ENCODE peak calls at places on chromosomes 4 and X, in five cellular contexts. One of them, this sample, is unnamed. For H3K27me3, the result is how much of the 10 kb centered on the place peaks cover.

GRCh38 chr4:17336524-17336941 is 175.4 kb downstream of the QDPR start:
- DNase-seq in endothelial cell of umbilical vein: peak
- DNase-seq in brain microvascular endothelial cell: no peak
- DNase-seq in upper lobe of right lung: no peak
- DNase-seq in suprapubic skin: peak
- DNase-seq in this sample: no peak

GRCh38 chrX:49202022-49202421 is 2.0 kb upstream of the SYP start:
- DNase-seq in endothelial cell of umbilical vein: no peak
- DNase-seq in brain microvascular endothelial cell: no peak
- DNase-seq in upper lobe of right lung: no peak
- DNase-seq in suprapubic skin: no peak
- DNase-seq in this sample: no peak

GRCh38 chrX:38052096-38052495 is 45.7 kb downstream of the SYTL5 start:
- DNase-seq in endothelial cell of umbilical vein: peak
- DNase-seq in brain microvascular endothelial cell: peak
- DNase-seq in upper lobe of right lung: no peak
- DNase-seq in suprapubic skin: no peak
- DNase-seq in this sample: peak

GRCh38 chr4:170374770-170375169 is 285.0 kb upstream of the AADAT start:
- DNase-seq in endothelial cell of umbilical vein: no peak
- DNase-seq in brain microvascular endothelial cell: peak
- DNase-seq in upper lobe of right lung: no peak
- DNase-seq in suprapubic skin: no peak
- DNase-seq in this sample: peak

GRCh38 chrX:71669492-71669891 is 2.1 kb downstream of the LOC101059915 start:
- DNase-seq in endothelial cell of umbilical vein: no peak
- DNase-seq in brain microvascular endothelial cell: no peak
- DNase-seq in upper lobe of right lung: peak
- DNase-seq in suprapubic skin: no peak
- DNase-seq in this sample: no peak

GRCh38 chr4:86927843-86928395 is 6.9 kb upstream of the AFF1 start:
- DNase-seq in endothelial cell of umbilical vein: peak
- DNase-seq in brain microvascular endothelial cell: peak
- DNase-seq in upper lobe of right lung: no peak
- DNase-seq in suprapubic skin: peak
- DNase-seq in this sample: no peak

GRCh38 chr4:75248770-75249467 is 265.3 kb downstream of the RCHY1 start:
- DNase-seq in endothelial cell of umbilical vein: peak
- DNase-seq in brain microvascular endothelial cell: peak
- DNase-seq in upper lobe of right lung: no peak
- DNase-seq in suprapubic skin: no peak
- DNase-seq in this sample: peak

GRCh38 chrX:17328837-17329236 is 46.2 kb upstream of the NHS start:
- DNase-seq in endothelial cell of umbilical vein: no peak
- DNase-seq in brain microvascular endothelial cell: no peak
- DNase-seq in upper lobe of right lung: no peak
- DNase-seq in suprapubic skin: no peak
- DNase-seq in this sample: no peak

GRCh38 chr4:113468165-113469022 is 293.1 kb downstream of the CAMK2D start:
- DNase-seq in endothelial cell of umbilical vein: peak
- DNase-seq in brain microvascular endothelial cell: peak
- DNase-seq in upper lobe of right lung: peak
- DNase-seq in suprapubic skin: peak
- DNase-seq in this sample: peak

GRCh38 chr4:112523008-112523440 is 7.0 kb upstream of the NEUROG2 start:
- DNase-seq in endothelial cell of umbilical vein: peak
- DNase-seq in brain microvascular endothelial cell: peak
- DNase-seq in upper lobe of right lung: no peak
- DNase-seq in suprapubic skin: no peak
- DNase-seq in this sample: peak

GRCh38 chr4:119337010-119337409 is 15.1 kb upstream of the FABP2 start:
- DNase-seq in endothelial cell of umbilical vein: peak
- DNase-seq in brain microvascular endothelial cell: no peak
- DNase-seq in upper lobe of right lung: no peak
- DNase-seq in suprapubic skin: no peak
- DNase-seq in this sample: peak

GRCh38 chr4:100189820-100190642 is at the start of gene DDIT4L:
- DNase-seq in endothelial cell of umbilical vein: peak
- DNase-seq in brain microvascular endothelial cell: no peak
- DNase-seq in upper lobe of right lung: peak
- DNase-seq in suprapubic skin: peak
- DNase-seq in this sample: peak

GRCh38 chr4:104915864-104916263 is 230.8 kb upstream of the TET2 start:
- DNase-seq in endothelial cell of umbilical vein: no peak
- DNase-seq in brain microvascular endothelial cell: no peak
- DNase-seq in upper lobe of right lung: no peak
- DNase-seq in suprapubic skin: no peak
- DNase-seq in this sample: no peak

GRCh38 chr4:165326831-165327210 is 648 bp upstream of the MSMO1 start:
- DNase-seq in endothelial cell of umbilical vein: no peak
- DNase-seq in brain microvascular endothelial cell: peak
- DNase-seq in upper lobe of right lung: no peak
- DNase-seq in suprapubic skin: no peak
- DNase-seq in this sample: peak

GRCh38 chr4:26083987-26084386 is 170.0 kb downstream of the SMIM20 start:
- DNase-seq in endothelial cell of umbilical vein: no peak
- DNase-seq in brain microvascular endothelial cell: peak
- DNase-seq in upper lobe of right lung: no peak
- DNase-seq in suprapubic skin: no peak
- DNase-seq in this sample: peak

GRCh38 chr4:1895971-1896657 is 24.9 kb downstream of the NSD2 start:
- DNase-seq in endothelial cell of umbilical vein: no peak
- DNase-seq in brain microvascular endothelial cell: no peak
- DNase-seq in upper lobe of right lung: peak
- DNase-seq in suprapubic skin: no peak
- DNase-seq in this sample: no peak

GRCh38 chrX:40061871-40062524 is 35.8 kb downstream of the BCOR start:
- DNase-seq in endothelial cell of umbilical vein: no peak
- DNase-seq in brain microvascular endothelial cell: no peak
- DNase-seq in upper lobe of right lung: no peak
- DNase-seq in suprapubic skin: no peak
- DNase-seq in this sample: peak

GRCh38 chr4:168645933-168646768 is 149.3 kb downstream of the PALLD start:
- DNase-seq in endothelial cell of umbilical vein: no peak
- DNase-seq in brain microvascular endothelial cell: no peak
- DNase-seq in upper lobe of right lung: no peak
- DNase-seq in suprapubic skin: no peak
- DNase-seq in this sample: no peak

DNA sequence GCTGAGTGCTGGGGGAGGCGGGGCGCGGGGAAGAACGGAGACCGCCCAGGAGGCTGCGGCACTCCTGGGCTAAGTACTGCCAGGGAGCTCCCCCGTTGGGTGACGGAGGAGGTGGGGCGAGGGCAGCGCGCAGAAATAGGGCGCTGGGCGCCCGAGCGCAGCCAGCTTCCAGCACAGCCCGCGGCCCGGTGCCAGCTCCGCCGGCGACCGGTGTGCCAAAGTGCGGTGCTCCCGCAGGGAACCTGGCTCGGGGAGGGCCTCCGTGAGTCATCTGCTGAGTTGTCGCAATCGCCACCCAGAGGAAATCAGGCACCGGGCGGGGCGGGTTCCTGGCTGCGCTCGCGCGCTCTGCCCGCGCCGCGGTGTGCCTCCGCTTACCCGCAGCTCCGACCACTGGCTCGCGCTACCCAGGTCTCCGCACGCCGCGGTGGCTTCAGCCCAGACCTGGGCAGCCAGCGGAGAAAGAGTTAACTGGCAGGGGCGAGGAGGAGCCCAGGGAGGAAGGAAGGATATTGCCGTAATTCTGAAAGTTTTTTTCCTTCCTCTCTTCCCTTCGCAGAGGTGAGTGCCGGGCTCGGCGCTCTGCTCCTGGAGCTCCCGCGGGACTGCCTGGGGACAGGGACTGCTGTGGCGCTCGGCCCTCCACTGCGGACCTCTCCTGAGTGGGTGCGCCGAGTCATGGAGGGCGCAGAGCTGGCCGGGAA is at the start of gene GPAT3:
- DNase-seq in endothelial cell of umbilical vein: peak
- DNase-seq in brain microvascular endothelial cell: peak
- DNase-seq in upper lobe of right lung: peak
- DNase-seq in suprapubic skin: peak
- DNase-seq in this sample: peak
- H3K27me3 ChIP-seq in endothelial cell of umbilical vein: under half
- H3K27me3 ChIP-seq in brain microvascular endothelial cell: under half
- H3K27me3 ChIP-seq in upper lobe of right lung: under half
- H3K27me3 ChIP-seq in suprapubic skin: under half
- H3K27me3 ChIP-seq in this sample: under half

GRCh38 chr4:93828332-93828829 is at the start of gene ATOH1:
- DNase-seq in endothelial cell of umbilical vein: no peak
- DNase-seq in brain microvascular endothelial cell: no peak
- DNase-seq in upper lobe of right lung: peak
- DNase-seq in suprapubic skin: no peak
- DNase-seq in this sample: peak
- H3K27me3 ChIP-seq in endothelial cell of umbilical vein: half or more
- H3K27me3 ChIP-seq in brain microvascular endothelial cell: half or more
- H3K27me3 ChIP-seq in upper lobe of right lung: half or more
- H3K27me3 ChIP-seq in suprapubic skin: half or more
- H3K27me3 ChIP-seq in this sample: under half

GRCh38 chr4:45530498-45530897 is 593.4 kb downstream of the GABRG1 start:
- DNase-seq in endothelial cell of umbilical vein: no peak
- DNase-seq in brain microvascular endothelial cell: no peak
- DNase-seq in upper lobe of right lung: no peak
- DNase-seq in suprapubic skin: no peak
- DNase-seq in this sample: no peak

GRCh38 chr4:45527160-45527559 is 596.7 kb downstream of the GABRG1 start:
- DNase-seq in endothelial cell of umbilical vein: no peak
- DNase-seq in brain microvascular endothelial cell: no peak
- DNase-seq in upper lobe of right lung: no peak
- DNase-seq in suprapubic skin: no peak
- DNase-seq in this sample: no peak
- H3K27me3 ChIP-seq in endothelial cell of umbilical vein: under half
- H3K27me3 ChIP-seq in brain microvascular endothelial cell: under half
- H3K27me3 ChIP-seq in upper lobe of right lung: under half
- H3K27me3 ChIP-seq in suprapubic skin: under half
- H3K27me3 ChIP-seq in this sample: under half

DNA sequence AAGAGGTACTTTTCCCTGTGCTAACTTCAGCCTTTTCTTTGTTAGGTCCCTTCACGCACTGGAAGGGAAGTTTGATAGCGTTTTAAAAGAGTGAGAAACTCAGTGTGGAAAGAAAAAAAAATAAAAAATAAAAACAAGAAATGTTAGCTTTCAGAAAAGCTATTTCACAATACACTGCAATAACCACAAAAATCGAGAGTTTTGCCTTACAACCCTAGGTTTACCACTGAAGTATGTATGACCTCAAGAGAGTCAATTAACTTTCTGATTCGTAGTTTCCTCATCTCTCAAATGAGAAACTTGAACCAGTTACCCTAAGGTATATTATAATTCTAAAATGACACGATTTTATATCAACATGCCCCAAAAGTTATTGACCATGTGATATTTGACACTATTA is 93.9 kb upstream of the JADE1 start:
- DNase-seq in endothelial cell of umbilical vein: no peak
- DNase-seq in brain microvascular endothelial cell: no peak
- DNase-seq in upper lobe of right lung: no peak
- DNase-seq in suprapubic skin: no peak
- DNase-seq in this sample: no peak
- H3K27me3 ChIP-seq in endothelial cell of umbilical vein: under half
- H3K27me3 ChIP-seq in brain microvascular endothelial cell: under half
- H3K27me3 ChIP-seq in upper lobe of right lung: under half
- H3K27me3 ChIP-seq in suprapubic skin: under half
- H3K27me3 ChIP-seq in this sample: under half

GRCh38 chrX:131058136-131058868 is at the start of gene ARHGAP36:
- DNase-seq in endothelial cell of umbilical vein: no peak
- DNase-seq in brain microvascular endothelial cell: no peak
- DNase-seq in upper lobe of right lung: no peak
- DNase-seq in suprapubic skin: no peak
- DNase-seq in this sample: no peak
- H3K27me3 ChIP-seq in endothelial cell of umbilical vein: under half
- H3K27me3 ChIP-seq in brain microvascular endothelial cell: under half
- H3K27me3 ChIP-seq in upper lobe of right lung: under half
- H3K27me3 ChIP-seq in suprapubic skin: under half
- H3K27me3 ChIP-seq in this sample: under half

DNA sequence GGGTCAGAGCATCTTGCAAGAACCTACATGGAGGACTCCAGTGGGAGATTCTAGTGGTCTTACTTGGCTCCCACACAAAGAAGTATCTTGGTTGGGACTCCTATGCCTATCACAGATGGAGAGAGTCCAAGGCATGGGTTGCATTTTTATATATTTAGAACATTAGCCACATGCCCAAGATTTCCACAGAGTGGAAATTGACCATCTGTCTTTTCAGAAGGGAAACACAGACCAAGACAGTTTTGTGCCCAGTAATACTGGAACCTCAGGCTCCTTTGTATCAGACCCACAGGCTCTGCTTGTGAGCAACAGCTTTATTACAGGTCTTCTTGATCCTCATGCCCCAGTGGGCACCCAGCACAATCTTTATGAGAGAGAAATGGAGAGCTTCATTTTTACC is 43.6 kb downstream of the PAGE2 start:
- DNase-seq in endothelial cell of umbilical vein: no peak
- DNase-seq in brain microvascular endothelial cell: no peak
- DNase-seq in upper lobe of right lung: no peak
- DNase-seq in suprapubic skin: no peak
- DNase-seq in this sample: no peak
- H3K27me3 ChIP-seq in endothelial cell of umbilical vein: under half
- H3K27me3 ChIP-seq in brain microvascular endothelial cell: under half
- H3K27me3 ChIP-seq in upper lobe of right lung: under half
- H3K27me3 ChIP-seq in suprapubic skin: under half
- H3K27me3 ChIP-seq in this sample: under half

GRCh38 chr4:819401-820229 is 6.3 kb downstream of the CPLX1 start:
- DNase-seq in endothelial cell of umbilical vein: no peak
- DNase-seq in brain microvascular endothelial cell: no peak
- DNase-seq in upper lobe of right lung: peak
- DNase-seq in suprapubic skin: no peak
- DNase-seq in this sample: no peak
- H3K27me3 ChIP-seq in endothelial cell of umbilical vein: under half
- H3K27me3 ChIP-seq in brain microvascular endothelial cell: under half
- H3K27me3 ChIP-seq in upper lobe of right lung: half or more
- H3K27me3 ChIP-seq in suprapubic skin: half or more
- H3K27me3 ChIP-seq in this sample: under half

This sample was measured in SJCRH30.